ENCODE peak calls at places on chromosomes 6 and 20, in six cellular contexts. O is tibial nerve, V is sigmoid colon, Q is HCT116, P is kidney epithelial cell, Z is tibial artery. Y is an unnamed sample.
A peak's percentile ranks its signal among the peaks of the same experiment; 100 is the strongest.

GRCh38 chr6:17938885-17939284 is 48.5 kb downstream of the KIF13A start:
- DNase-seq in O (no peak), V (no peak), Q (no peak), P (no peak), Z (no peak), Y (no peak)

GRCh38 chr6:48318670-48319069 is 207.7 kb upstream of the PTCHD4 start:
- DNase-seq in O (no peak), V (no peak), Q (no peak), P (no peak), Z (no peak), Y (no peak)

GRCh38 chr20:50191065-50191565 is 485 bp downstream of the CEBPB start:
- DNase-seq in O (peak; percentile 31), V (no peak), Q (no peak), P (no peak), Z (peak; percentile 59), Y (no peak)

GRCh38 chr20:9503530-9504251 is 10.7 kb upstream of the LAMP5 start:
- DNase-seq in O (peak; percentile 13), V (no peak), Q (no peak), P (no peak), Z (no peak), Y (peak; percentile 82)

GRCh38 chr6:85126448-85127178 is 323.3 kb upstream of the NT5E start:
- DNase-seq in O (peak; percentile 34), V (no peak), Q (peak; percentile 47), P (peak; percentile 5), Z (peak; percentile 57), Y (no peak)

GRCh38 chr6:1381397-1382330 is 7.7 kb upstream of the FOXF2 start:
- DNase-seq in O (peak; percentile 56), V (no peak), Q (no peak), P (no peak), Z (no peak), Y (no peak)

GRCh38 chr6:491233-491632 is 99.7 kb downstream of the IRF4 start:
- DNase-seq in O (no peak), V (no peak), Q (no peak), P (no peak), Z (no peak), Y (no peak)

GRCh38 chr6:157235600-157236039 is 87.7 kb downstream of the TMEM242 start:
- DNase-seq in O (peak; percentile 50), V (peak; percentile 82), Q (no peak), P (no peak), Z (peak; percentile 70), Y (no peak)

GRCh38 chr6:113406051-113406695 is 451.0 kb upstream of the MARCKS start:
- DNase-seq in O (no peak), V (no peak), Q (no peak), P (no peak), Z (no peak), Y (no peak)

GRCh38 chr6:39143238-39143930 is 28.4 kb upstream of the SAYSD1 start:
- DNase-seq in O (no peak), V (no peak), Q (no peak), P (no peak), Z (no peak), Y (no peak)

GRCh38 chr6:15479761-15480160 is 183.1 kb downstream of the DTNBP1 start:
- DNase-seq in O (no peak), V (no peak), Q (no peak), P (no peak), Z (no peak), Y (no peak)

GRCh38 chr6:104423691-104424090 is 436.0 kb downstream of the HACE1 start:
- DNase-seq in O (no peak), V (no peak), Q (no peak), P (no peak), Z (no peak), Y (no peak)

GRCh38 chr6:38113810-38114577 is 294.5 kb downstream of the ZFAND3 start:
- DNase-seq in O (no peak), V (no peak), Q (no peak), P (no peak), Z (no peak), Y (no peak)

GRCh38 chr6:97177905-97178304 is 105.1 kb downstream of the MMS22L start:
- DNase-seq in O (no peak), V (no peak), Q (no peak), P (no peak), Z (no peak), Y (no peak)

GRCh38 chr20:59235226-59235625 is 65.2 kb upstream of the EDN3 start:
- DNase-seq in O (no peak), V (no peak), Q (no peak), P (no peak), Z (no peak), Y (no peak)

GRCh38 chr6:21299216-21299615 is 294.3 kb upstream of the SOX4 start:
- DNase-seq in O (no peak), V (no peak), Q (no peak), P (no peak), Z (no peak), Y (no peak)

GRCh38 chr6:140915001-140915950 is 1217.4 kb upstream of the GJE1 start:
- DNase-seq in O (no peak), V (no peak), Q (no peak), P (no peak), Z (no peak), Y (no peak)

GRCh38 chr20:6768228-6769185 is 1.0 kb downstream of the BMP2 start:
- DNase-seq in O (peak; percentile 10), V (peak; percentile 70), Q (no peak), P (no peak), Z (peak; percentile 50), Y (no peak)

GRCh38 chr20:32564921-32565734 is 20.0 kb downstream of the NOL4L start:
- DNase-seq in O (peak; percentile 30), V (no peak), Q (no peak), P (no peak), Z (peak; percentile 55), Y (no peak)

GRCh38 chr20:2563116-2563515 is 26.7 kb downstream of the TMC2 start:
- DNase-seq in O (no peak), V (no peak), Q (no peak), P (no peak), Z (no peak), Y (no peak)

GRCh38 chr20:2557873-2558580 is 21.7 kb downstream of the TMC2 start:
- DNase-seq in O (no peak), V (no peak), Q (no peak), P (no peak), Z (no peak), Y (no peak)

GRCh38 chr20:2558581-2559301 is 22.4 kb downstream of the TMC2 start:
- DNase-seq in O (no peak), V (no peak), Q (no peak), P (no peak), Z (no peak), Y (no peak)

GRCh38 chr20:2559641-2560040 is 23.3 kb downstream of the TMC2 start:
- DNase-seq in O (no peak), V (no peak), Q (no peak), P (no peak), Z (no peak), Y (no peak)
- H3K27me3 ChIP-seq in O (peaks cover 73% of the 10 kb centered on the region), V (peaks cover 81% of the 10 kb centered on the region), Q (peaks cover 6% of the 10 kb centered on the region), P (peaks cover 32% of the 10 kb centered on the region), Z (peaks cover 50% of the 10 kb centered on the region), Y (peaks cover 89% of the 10 kb centered on the region)

GRCh38 chr6:22582806-22583205 is 13.4 kb downstream of the HDGFL1 start:
- DNase-seq in O (no peak), V (no peak), Q (no peak), P (no peak), Z (no peak), Y (no peak)
- H3K27me3 ChIP-seq in O (no peaks in the 10 kb centered on the region), V (no peaks in the 10 kb centered on the region), Q (no peaks in the 10 kb centered on the region), P (no peaks in the 10 kb centered on the region), Z (no peaks in the 10 kb centered on the region), Y (no peaks in the 10 kb centered on the region)

GRCh38 chr6:33878541-33878940 is 74.7 kb upstream of the MLN start:
- DNase-seq in O (no peak), V (no peak), Q (no peak), P (no peak), Z (no peak), Y (no peak)

GRCh38 chr6:33880104-33880678 is 76.4 kb upstream of the MLN start:
- DNase-seq in O (no peak), V (no peak), Q (no peak), P (no peak), Z (no peak), Y (no peak)

GRCh38 chr6:33875696-33876095 is 71.9 kb upstream of the MLN start:
- DNase-seq in O (no peak), V (no peak), Q (no peak), P (no peak), Z (no peak), Y (no peak)

GRCh38 chr6:33880746-33881145 is 76.9 kb upstream of the MLN start:
- DNase-seq in O (no peak), V (no peak), Q (no peak), P (no peak), Z (no peak), Y (no peak)

DNA sequence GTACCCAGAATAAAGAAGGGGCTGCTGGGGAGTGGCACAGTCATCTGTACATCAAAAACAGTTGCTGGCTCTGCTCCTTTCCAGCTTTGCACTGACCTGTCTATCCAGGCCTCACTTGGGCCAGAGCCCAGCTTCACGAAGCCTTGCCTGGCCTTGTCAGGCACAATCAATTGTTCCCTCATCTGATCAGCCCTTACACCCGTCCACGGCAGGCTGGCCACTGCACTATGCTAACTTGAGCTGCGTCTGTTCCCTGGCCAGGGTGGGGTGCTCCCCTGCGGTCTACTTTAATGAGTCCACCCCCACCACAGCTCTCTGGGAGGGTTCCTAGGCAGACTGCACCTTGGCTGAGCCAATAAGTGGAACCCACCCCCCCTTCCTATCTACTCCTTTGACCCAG is 74.2 kb upstream of the MLN start:
- DNase-seq in O (no peak), V (no peak), Q (no peak), P (no peak), Z (no peak), Y (no peak)
- H3K27me3 ChIP-seq in O (peaks cover 9% of the 10 kb centered on the region), V (no peaks in the 10 kb centered on the region), Q (no peaks in the 10 kb centered on the region), P (peaks cover 4% of the 10 kb centered on the region), Z (peaks cover 40% of the 10 kb centered on the region), Y (no peaks in the 10 kb centered on the region)

DNA sequence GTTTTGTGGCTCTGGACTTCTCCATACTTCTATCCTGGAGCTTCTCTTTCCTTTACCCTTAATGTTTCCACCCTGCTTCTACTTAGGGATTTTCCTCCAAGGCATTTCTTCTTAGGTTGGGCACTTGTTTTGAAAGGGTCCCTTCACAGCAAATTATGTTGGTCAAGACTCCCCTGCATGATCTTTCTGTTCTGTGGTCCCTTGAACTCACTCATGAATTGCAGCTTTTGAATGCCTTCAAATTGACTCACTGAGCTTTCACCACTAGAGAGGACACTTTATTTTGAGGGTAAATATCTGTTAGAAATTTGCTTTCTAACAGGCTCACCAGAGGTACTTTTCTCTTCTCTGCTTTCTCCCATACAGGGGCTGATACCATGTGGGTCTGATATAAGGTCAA is 105.0 kb downstream of the CENPW start:
- DNase-seq in O (no peak), V (no peak), Q (no peak), P (peak; percentile 16), Z (no peak), Y (no peak)
- H3K27me3 ChIP-seq in O (no peaks in the 10 kb centered on the region), V (no peaks in the 10 kb centered on the region), Q (no peaks in the 10 kb centered on the region), P (no peaks in the 10 kb centered on the region), Z (no peaks in the 10 kb centered on the region), Y (no peaks in the 10 kb centered on the region)

GRCh38 chr20:52941803-52942202 is 30.4 kb upstream of the TSHZ2 start:
- DNase-seq in O (no peak), V (no peak), Q (no peak), P (no peak), Z (no peak), Y (no peak)
- H3K27me3 ChIP-seq in O (no peaks in the 10 kb centered on the region), V (no peaks in the 10 kb centered on the region), Q (no peaks in the 10 kb centered on the region), P (no peaks in the 10 kb centered on the region), Z (no peaks in the 10 kb centered on the region), Y (no peaks in the 10 kb centered on the region)

GRCh38 chr6:98828210-98828798 is 6.1 kb upstream of the POU3F2 start:
- DNase-seq in O (no peak), V (no peak), Q (no peak), P (no peak), Z (no peak), Y (no peak)
- H3K27me3 ChIP-seq in O (peaks cover 93% of the 10 kb centered on the region), V (peaks cover 100% of the 10 kb centered on the region), Q (peaks cover 7% of the 10 kb centered on the region), P (peaks cover 85% of the 10 kb centered on the region), Z (peaks cover 93% of the 10 kb centered on the region), Y (peaks cover 94% of the 10 kb centered on the region)

Y was measured in esophagus muscularis mucosa.